ENCODE peak calls at places on chromosomes 6 and 20, in five cellular contexts. C is OCI-LY7, H is endothelial cell, Y is cerebellum, N is mesothelial cell of epicardium. R is an unnamed sample.

GRCh38 chr6:113690255-113690956 is 166.7 kb upstream of the MARCKS start:
- DNase-seq in H (no peak), C (no peak), Y (no peak), N (no peak), R (peak)

GRCh38 chr20:34887023-34887422 is 10.6 kb downstream of the ACSS2 start:
- DNase-seq in C (peak), N (no peak), H (no peak), Y (no peak), R (no peak)

GRCh38 chr6:144582939-144583613 is 297.9 kb downstream of the UTRN start:
- DNase-seq in N (no peak), C (peak), H (peak), Y (no peak), R (peak)

GRCh38 chr6:44650947-44651346 is 263.4 kb downstream of the CDC5L start:
- DNase-seq in H (no peak), N (no peak), Y (no peak), C (no peak), R (no peak)

GRCh38 chr6:131960371-131961133 is 9.4 kb upstream of the CCN2 start:
- DNase-seq in Y (no peak), C (peak), N (no peak), H (no peak), R (no peak)

GRCh38 chr6:5138995-5139827 is 54.1 kb downstream of the PPP1R3G start:
- DNase-seq in Y (no peak), N (no peak), H (no peak), C (no peak), R (no peak)

GRCh38 chr6:2733324-2733723 is 17.4 kb downstream of the MYLK4 start:
- DNase-seq in N (no peak), C (peak), Y (no peak), H (no peak), R (no peak)

GRCh38 chr6:130381459-130382380 is 15.9 kb downstream of the TMEM200A start:
- DNase-seq in C (peak), H (no peak), Y (no peak), N (no peak), R (no peak)

GRCh38 chr6:33147807-33148666 is 44.2 kb downstream of the COL11A2 start:
- DNase-seq in Y (peak), H (no peak), C (peak), N (no peak), R (peak)

GRCh38 chr6:90238663-90239542 is 57.7 kb downstream of the BACH2 start:
- DNase-seq in H (no peak), C (no peak), Y (no peak), N (no peak), R (no peak)

GRCh38 chr6:13273931-13274706 is 54.2 kb downstream of the TBC1D7 start:
- DNase-seq in C (no peak), H (no peak), N (no peak), Y (no peak), R (no peak)

GRCh38 chr6:39929733-39930461 is 4.4 kb downstream of the MOCS1 start:
- DNase-seq in Y (no peak), N (no peak), H (no peak), C (no peak), R (no peak)

GRCh38 chr6:80610821-80611220 is 504.4 kb downstream of the BCKDHB start:
- DNase-seq in H (no peak), N (no peak), Y (no peak), C (no peak), R (no peak)

GRCh38 chr6:137904822-137905617 is 38.0 kb downstream of the TNFAIP3 start:
- DNase-seq in H (no peak), N (no peak), C (peak), Y (no peak), R (no peak)

R was measured in SK-N-SH.